ENCODE peak calls at places on chromosomes 3 and 15, in seven cellular contexts. One of them, this sample, is unnamed.

GRCh38 chr3:122982202-122983185 is 45.1 kb downstream of the SEMA5B start:
- DNase-seq in tibial nerve: no peak
- DNase-seq in stomach: no peak
- DNase-seq in A549: no peak
- DNase-seq in thyroid gland: no peak
- DNase-seq in esophagus muscularis mucosa: no peak
- DNase-seq in heart left ventricle: no peak
- DNase-seq in this sample: no peak

GRCh38 chr3:194095464-194095863 is 40.5 kb upstream of the HES1 start:
- DNase-seq in heart left ventricle: no peak
- DNase-seq in stomach: peak; percentile 72
- DNase-seq in tibial nerve: no peak
- DNase-seq in esophagus muscularis mucosa: no peak
- DNase-seq in thyroid gland: peak; percentile 57
- DNase-seq in A549: no peak
- DNase-seq in this sample: no peak

GRCh38 chr3:156898296-156898880 is 72.2 kb downstream of the LEKR1 start:
- DNase-seq in A549: no peak
- DNase-seq in thyroid gland: no peak
- DNase-seq in stomach: no peak
- DNase-seq in heart left ventricle: no peak
- DNase-seq in tibial nerve: no peak
- DNase-seq in esophagus muscularis mucosa: no peak
- DNase-seq in this sample: no peak

GRCh38 chr3:127486337-127486944 is 104.1 kb downstream of the TPRA1 start:
- DNase-seq in tibial nerve: no peak
- DNase-seq in stomach: peak; percentile 17
- DNase-seq in heart left ventricle: no peak
- DNase-seq in esophagus muscularis mucosa: no peak
- DNase-seq in A549: no peak
- DNase-seq in thyroid gland: no peak
- DNase-seq in this sample: no peak

GRCh38 chr15:48641416-48641815 is 4.1 kb downstream of the FBN1 start:
- DNase-seq in heart left ventricle: no peak
- DNase-seq in esophagus muscularis mucosa: no peak
- DNase-seq in A549: no peak
- DNase-seq in stomach: no peak
- DNase-seq in thyroid gland: peak; percentile 53
- DNase-seq in tibial nerve: no peak
- DNase-seq in this sample: no peak

GRCh38 chr3:186180151-186180550 is 71.3 kb upstream of the ETV5 start:
- DNase-seq in tibial nerve: no peak
- DNase-seq in heart left ventricle: no peak
- DNase-seq in esophagus muscularis mucosa: no peak
- DNase-seq in thyroid gland: no peak
- DNase-seq in stomach: no peak
- DNase-seq in A549: no peak
- DNase-seq in this sample: no peak

GRCh38 chr3:168688267-168688666 is 592.5 kb upstream of the GOLIM4 start:
- DNase-seq in A549: no peak
- DNase-seq in tibial nerve: no peak
- DNase-seq in thyroid gland: no peak
- DNase-seq in esophagus muscularis mucosa: no peak
- DNase-seq in heart left ventricle: no peak
- DNase-seq in stomach: no peak
- DNase-seq in this sample: no peak

GRCh38 chr3:153273217-153273616 is 111.2 kb downstream of the RAP2B start:
- DNase-seq in tibial nerve: no peak
- DNase-seq in thyroid gland: no peak
- DNase-seq in heart left ventricle: no peak
- DNase-seq in stomach: no peak
- DNase-seq in A549: no peak
- DNase-seq in esophagus muscularis mucosa: no peak
- DNase-seq in this sample: no peak

GRCh38 chr3:5021571-5022092 is 42.4 kb downstream of the BHLHE40 start:
- DNase-seq in thyroid gland: no peak
- DNase-seq in tibial nerve: no peak
- DNase-seq in esophagus muscularis mucosa: no peak
- DNase-seq in stomach: no peak
- DNase-seq in A549: peak; percentile 76
- DNase-seq in heart left ventricle: no peak
- DNase-seq in this sample: no peak

GRCh38 chr15:58235961-58236360 is 97.8 kb downstream of the AQP9 start:
- DNase-seq in thyroid gland: no peak
- DNase-seq in stomach: no peak
- DNase-seq in esophagus muscularis mucosa: no peak
- DNase-seq in A549: no peak
- DNase-seq in heart left ventricle: no peak
- DNase-seq in tibial nerve: no peak
- DNase-seq in this sample: no peak

GRCh38 chr3:167656821-167657220 is 3.1 kb upstream of the WDR49 start:
- DNase-seq in A549: no peak
- DNase-seq in heart left ventricle: no peak
- DNase-seq in tibial nerve: no peak
- DNase-seq in stomach: no peak
- DNase-seq in thyroid gland: no peak
- DNase-seq in esophagus muscularis mucosa: no peak
- DNase-seq in this sample: no peak

GRCh38 chr15:66298803-66299251 is 5.5 kb downstream of the DIS3L start:
- DNase-seq in heart left ventricle: no peak
- DNase-seq in esophagus muscularis mucosa: no peak
- DNase-seq in thyroid gland: no peak
- DNase-seq in A549: no peak
- DNase-seq in stomach: no peak
- DNase-seq in tibial nerve: no peak
- DNase-seq in this sample: no peak

GRCh38 chr3:178960191-178960590 is 111.4 kb downstream of the ZMAT3 start:
- DNase-seq in tibial nerve: no peak
- DNase-seq in A549: no peak
- DNase-seq in esophagus muscularis mucosa: no peak
- DNase-seq in thyroid gland: no peak
- DNase-seq in heart left ventricle: no peak
- DNase-seq in stomach: no peak
- DNase-seq in this sample: no peak

GRCh38 chr3:165254812-165255211 is 58.6 kb upstream of the SLITRK3 start:
- DNase-seq in thyroid gland: no peak
- DNase-seq in tibial nerve: no peak
- DNase-seq in esophagus muscularis mucosa: no peak
- DNase-seq in heart left ventricle: no peak
- DNase-seq in stomach: no peak
- DNase-seq in A549: peak; percentile 21
- DNase-seq in this sample: no peak

GRCh38 chr15:69760890-69761568 is 308.4 kb downstream of the RPLP1 start:
- DNase-seq in stomach: peak; percentile 54
- DNase-seq in thyroid gland: peak; percentile 12
- DNase-seq in heart left ventricle: no peak
- DNase-seq in A549: peak; percentile 33
- DNase-seq in esophagus muscularis mucosa: peak; percentile 87
- DNase-seq in tibial nerve: peak; percentile 55
- DNase-seq in this sample: peak; percentile 65

GRCh38 chr3:142904639-142905441 is 16.0 kb upstream of the PCOLCE2 start:
- DNase-seq in A549: no peak
- DNase-seq in tibial nerve: no peak
- DNase-seq in thyroid gland: no peak
- DNase-seq in stomach: peak; percentile 31
- DNase-seq in heart left ventricle: no peak
- DNase-seq in esophagus muscularis mucosa: no peak
- DNase-seq in this sample: no peak

GRCh38 chr15:51076898-51077564 is 17.7 kb downstream of the TNFAIP8L3 start:
- DNase-seq in tibial nerve: peak; percentile 25
- DNase-seq in heart left ventricle: peak; percentile 85
- DNase-seq in esophagus muscularis mucosa: no peak
- DNase-seq in A549: no peak
- DNase-seq in thyroid gland: peak; percentile 9
- DNase-seq in stomach: peak; percentile 34
- DNase-seq in this sample: peak; percentile 91

GRCh38 chr3:44477312-44478030 is at the start of gene ZNF445:
- DNase-seq in esophagus muscularis mucosa: peak; percentile 93
- DNase-seq in thyroid gland: peak; percentile 76
- DNase-seq in heart left ventricle: peak; percentile 91
- DNase-seq in A549: peak; percentile 57
- DNase-seq in tibial nerve: peak; percentile 39
- DNase-seq in stomach: peak; percentile 84
- DNase-seq in this sample: peak; percentile 84

GRCh38 chr3:85838921-85839320 is 880.1 kb downstream of the CADM2 start:
- DNase-seq in thyroid gland: no peak
- DNase-seq in stomach: no peak
- DNase-seq in tibial nerve: no peak
- DNase-seq in A549: no peak
- DNase-seq in heart left ventricle: no peak
- DNase-seq in esophagus muscularis mucosa: no peak
- DNase-seq in this sample: no peak

DNA sequence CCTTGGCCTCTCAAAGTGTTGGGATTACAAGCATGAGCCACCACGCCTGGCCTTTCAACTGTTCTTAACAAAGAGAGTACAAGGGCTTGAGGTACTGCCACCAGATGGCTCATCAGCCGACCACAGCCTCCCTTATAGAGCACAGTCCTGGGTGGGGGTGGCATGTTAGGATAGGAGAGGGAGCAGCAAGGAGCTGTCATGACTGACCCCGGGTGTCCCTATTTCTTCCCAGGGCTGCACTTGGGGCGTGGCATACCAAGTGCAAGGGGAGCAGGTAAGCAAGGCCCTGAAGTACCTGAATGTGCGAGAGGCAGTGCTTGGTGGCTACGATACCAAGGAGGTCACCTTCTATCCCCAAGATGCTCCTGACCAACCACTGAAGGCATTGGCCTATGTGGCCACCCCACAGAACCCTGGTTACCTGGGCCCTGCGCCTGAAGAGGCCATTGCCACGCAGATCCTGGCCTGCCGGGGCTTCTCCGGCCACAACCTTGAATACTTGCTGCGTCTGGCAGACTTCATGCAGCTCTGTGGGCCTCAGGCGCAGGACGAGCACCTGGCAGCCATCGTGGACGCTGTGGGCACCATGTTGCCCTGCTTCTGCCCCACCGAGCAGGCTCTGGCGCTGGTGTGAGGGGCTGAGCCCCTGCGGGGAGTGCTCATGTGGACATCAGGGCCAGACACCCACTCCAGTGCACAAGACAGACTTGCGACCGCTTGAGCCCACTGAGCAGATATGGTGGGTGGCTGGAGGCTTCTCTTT is 2.1 kb downstream of the CHAC1 start:
- DNase-seq in heart left ventricle: peak; percentile 56
- DNase-seq in esophagus muscularis mucosa: no peak
- DNase-seq in tibial nerve: no peak
- DNase-seq in thyroid gland: no peak
- DNase-seq in stomach: no peak
- DNase-seq in A549: no peak
- DNase-seq in this sample: no peak
- H3K27ac ChIP-seq in heart left ventricle: peak overlapping the region; percentile 75
- H3K27ac ChIP-seq in esophagus muscularis mucosa: no peak overlapping the region
- H3K27ac ChIP-seq in tibial nerve: no peak overlapping the region
- H3K27ac ChIP-seq in thyroid gland: no peak overlapping the region
- H3K27ac ChIP-seq in stomach: no peak overlapping the region
- H3K27ac ChIP-seq in A549: no peak overlapping the region
- H3K27ac ChIP-seq in this sample: no peak overlapping the region

GRCh38 chr15:38674440-38674839 is 109.8 kb upstream of the RASGRP1 start:
- DNase-seq in thyroid gland: no peak
- DNase-seq in esophagus muscularis mucosa: no peak
- DNase-seq in heart left ventricle: no peak
- DNase-seq in A549: no peak
- DNase-seq in stomach: no peak
- DNase-seq in tibial nerve: no peak
- DNase-seq in this sample: no peak
- H3K4me1 ChIP-seq in thyroid gland: no peaks in the 10 kb centered on the region
- H3K4me1 ChIP-seq in esophagus muscularis mucosa: no peaks in the 10 kb centered on the region
- H3K4me1 ChIP-seq in heart left ventricle: no peaks in the 10 kb centered on the region
- H3K4me1 ChIP-seq in A549: no peaks in the 10 kb centered on the region
- H3K4me1 ChIP-seq in stomach: no peaks in the 10 kb centered on the region
- H3K4me1 ChIP-seq in tibial nerve: no peaks in the 10 kb centered on the region
- H3K4me1 ChIP-seq in this sample: no peaks in the 10 kb centered on the region

GRCh38 chr3:126266291-126266840 is 86.0 kb upstream of the ALDH1L1 start:
- DNase-seq in heart left ventricle: peak; percentile 85
- DNase-seq in esophagus muscularis mucosa: no peak
- DNase-seq in tibial nerve: peak; percentile 49
- DNase-seq in thyroid gland: peak; percentile 84
- DNase-seq in A549: no peak
- DNase-seq in stomach: peak; percentile 87
- DNase-seq in this sample: peak; percentile 64

GRCh38 chr3:126263971-126264370 is 83.6 kb upstream of the ALDH1L1 start:
- DNase-seq in heart left ventricle: no peak
- DNase-seq in esophagus muscularis mucosa: no peak
- DNase-seq in A549: no peak
- DNase-seq in stomach: no peak
- DNase-seq in tibial nerve: no peak
- DNase-seq in thyroid gland: no peak
- DNase-seq in this sample: no peak

GRCh38 chr3:126264381-126264780 is 84.0 kb upstream of the ALDH1L1 start:
- DNase-seq in heart left ventricle: no peak
- DNase-seq in thyroid gland: no peak
- DNase-seq in stomach: no peak
- DNase-seq in A549: no peak
- DNase-seq in esophagus muscularis mucosa: no peak
- DNase-seq in tibial nerve: no peak
- DNase-seq in this sample: no peak

GRCh38 chr3:126263539-126263938 is 83.2 kb upstream of the ALDH1L1 start:
- DNase-seq in heart left ventricle: peak; percentile 40
- DNase-seq in esophagus muscularis mucosa: no peak
- DNase-seq in thyroid gland: no peak
- DNase-seq in A549: no peak
- DNase-seq in stomach: no peak
- DNase-seq in tibial nerve: no peak
- DNase-seq in this sample: no peak

DNA sequence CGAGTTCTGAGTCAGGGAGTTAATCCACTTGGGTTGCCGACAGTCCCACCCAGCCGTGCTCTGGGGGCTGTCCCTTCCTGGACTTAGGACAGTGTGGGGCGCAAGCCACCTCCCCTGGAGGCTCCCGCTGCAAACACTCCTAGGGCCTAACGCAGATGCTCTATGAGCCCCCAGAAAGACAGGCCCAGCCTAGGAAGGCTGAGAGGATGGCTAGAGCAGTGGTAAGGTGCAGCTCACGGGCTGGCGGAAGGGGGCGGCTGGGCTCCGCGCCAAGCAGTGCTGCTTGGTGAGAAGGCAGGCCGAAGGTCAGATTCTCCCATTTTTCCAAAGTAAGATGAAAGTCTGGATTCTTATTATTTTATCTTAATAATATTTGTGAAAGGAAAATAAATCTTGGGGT is 84.6 kb upstream of the ALDH1L1 start:
- DNase-seq in heart left ventricle: peak; percentile 20
- DNase-seq in stomach: no peak
- DNase-seq in A549: no peak
- DNase-seq in esophagus muscularis mucosa: no peak
- DNase-seq in tibial nerve: no peak
- DNase-seq in thyroid gland: no peak
- DNase-seq in this sample: peak; percentile 61
- TF ChIP-seq POLR2A in heart left ventricle: no peak
- TF ChIP-seq POLR2A in stomach: no peak
- TF ChIP-seq POLR2A in A549: no peak
- TF ChIP-seq POLR2A in esophagus muscularis mucosa: no peak
- TF ChIP-seq POLR2A in tibial nerve: no peak
- TF ChIP-seq POLR2A in thyroid gland: no peak
- TF ChIP-seq POLR2A in this sample: no peak

DNA sequence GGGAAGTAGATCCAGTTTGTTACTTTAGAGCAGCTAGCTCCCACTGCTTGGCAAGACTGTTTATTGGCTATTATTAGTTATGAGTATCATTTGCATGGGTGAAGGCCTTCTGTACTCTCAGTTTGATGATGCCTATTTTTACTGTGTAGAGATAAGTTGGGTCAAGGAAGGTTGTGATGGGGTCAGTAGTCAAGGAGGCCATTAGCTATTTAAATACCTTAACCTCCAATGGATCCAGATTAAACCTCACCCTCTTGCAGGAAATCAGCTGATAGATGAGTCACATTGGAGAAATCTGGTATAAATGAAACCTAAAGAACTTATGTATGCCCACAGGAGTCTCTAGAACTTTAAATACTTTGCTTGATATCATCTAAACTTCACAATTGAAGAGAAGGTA is 45.0 kb downstream of the THBS1 start:
- DNase-seq in A549: no peak
- DNase-seq in thyroid gland: no peak
- DNase-seq in stomach: no peak
- DNase-seq in tibial nerve: no peak
- DNase-seq in heart left ventricle: no peak
- DNase-seq in esophagus muscularis mucosa: no peak
- DNase-seq in this sample: no peak
- H3K27ac ChIP-seq in A549: no peak overlapping the region
- H3K27ac ChIP-seq in thyroid gland: no peak overlapping the region
- H3K27ac ChIP-seq in stomach: peak overlapping the region; percentile 78
- H3K27ac ChIP-seq in tibial nerve: no peak overlapping the region
- H3K27ac ChIP-seq in heart left ventricle: no peak overlapping the region
- H3K27ac ChIP-seq in esophagus muscularis mucosa: no peak overlapping the region
- H3K27ac ChIP-seq in this sample: no peak overlapping the region

This sample was measured in ovary.